ENCODE peak calls at places on chromosomes 3 and 15, in eight cellular contexts. One of them, this sample, is unnamed.
A peak's percentile ranks its signal among the peaks of the same experiment; 100 is the strongest.

GRCh38 chr15:70854669-70854976 is 666 bp upstream of the LARP6 start:
- DNase-seq in type B pancreatic cell: no peak
- DNase-seq in RWPE2: no peak
- DNase-seq in body of pancreas: no peak
- DNase-seq in foreskin fibroblast: peak; percentile 79
- DNase-seq in nephron progenitor cell: no peak
- DNase-seq in dorsolateral prefrontal cortex: no peak
- DNase-seq in MCF 10A: peak; percentile 31
- DNase-seq in this sample: no peak

GRCh38 chr3:178088930-178089329 is 447.3 kb upstream of the KCNMB2 start:
- DNase-seq in RWPE2: no peak
- DNase-seq in body of pancreas: no peak
- DNase-seq in MCF 10A: no peak
- DNase-seq in foreskin fibroblast: no peak
- DNase-seq in nephron progenitor cell: no peak
- DNase-seq in type B pancreatic cell: no peak
- DNase-seq in dorsolateral prefrontal cortex: no peak
- DNase-seq in this sample: no peak

GRCh38 chr15:94083467-94083991 is 147.8 kb upstream of the MCTP2 start:
- DNase-seq in nephron progenitor cell: no peak
- DNase-seq in type B pancreatic cell: no peak
- DNase-seq in RWPE2: no peak
- DNase-seq in MCF 10A: peak; percentile 75
- DNase-seq in foreskin fibroblast: no peak
- DNase-seq in body of pancreas: no peak
- DNase-seq in dorsolateral prefrontal cortex: no peak
- DNase-seq in this sample: no peak

GRCh38 chr15:78420766-78421165 is 17.2 kb upstream of the IREB2 start:
- DNase-seq in body of pancreas: no peak
- DNase-seq in RWPE2: peak; percentile 69
- DNase-seq in nephron progenitor cell: no peak
- DNase-seq in dorsolateral prefrontal cortex: no peak
- DNase-seq in MCF 10A: no peak
- DNase-seq in foreskin fibroblast: no peak
- DNase-seq in type B pancreatic cell: no peak
- DNase-seq in this sample: no peak

GRCh38 chr15:78907577-78907976 is 34.9 kb downstream of the MORF4L1 start:
- DNase-seq in nephron progenitor cell: no peak
- DNase-seq in RWPE2: no peak
- DNase-seq in body of pancreas: no peak
- DNase-seq in MCF 10A: no peak
- DNase-seq in type B pancreatic cell: no peak
- DNase-seq in dorsolateral prefrontal cortex: no peak
- DNase-seq in foreskin fibroblast: no peak
- DNase-seq in this sample: no peak

GRCh38 chr3:192899540-192899982 is 18.1 kb downstream of the MB21D2 start:
- DNase-seq in type B pancreatic cell: no peak
- DNase-seq in MCF 10A: peak; percentile 40
- DNase-seq in body of pancreas: no peak
- DNase-seq in nephron progenitor cell: no peak
- DNase-seq in dorsolateral prefrontal cortex: no peak
- DNase-seq in RWPE2: no peak
- DNase-seq in foreskin fibroblast: peak; percentile 82
- DNase-seq in this sample: no peak

GRCh38 chr3:162136136-162136535 is 639.5 kb downstream of the OTOL1 start:
- DNase-seq in body of pancreas: no peak
- DNase-seq in RWPE2: no peak
- DNase-seq in type B pancreatic cell: no peak
- DNase-seq in foreskin fibroblast: no peak
- DNase-seq in nephron progenitor cell: no peak
- DNase-seq in MCF 10A: no peak
- DNase-seq in dorsolateral prefrontal cortex: no peak
- DNase-seq in this sample: no peak

GRCh38 chr15:60476713-60477112 is 2.2 kb downstream of the ICE2 start:
- DNase-seq in MCF 10A: peak; percentile 39
- DNase-seq in foreskin fibroblast: peak; percentile 24
- DNase-seq in nephron progenitor cell: no peak
- DNase-seq in RWPE2: no peak
- DNase-seq in type B pancreatic cell: no peak
- DNase-seq in dorsolateral prefrontal cortex: no peak
- DNase-seq in body of pancreas: no peak
- DNase-seq in this sample: no peak

GRCh38 chr3:45848392-45848791 is 6.5 kb upstream of the LZTFL1 start:
- DNase-seq in dorsolateral prefrontal cortex: no peak
- DNase-seq in foreskin fibroblast: no peak
- DNase-seq in type B pancreatic cell: no peak
- DNase-seq in body of pancreas: no peak
- DNase-seq in RWPE2: no peak
- DNase-seq in nephron progenitor cell: no peak
- DNase-seq in MCF 10A: no peak
- DNase-seq in this sample: no peak

GRCh38 chr3:14460342-14461005 is 58.1 kb downstream of the SLC6A6 start:
- DNase-seq in foreskin fibroblast: peak; percentile 95
- DNase-seq in MCF 10A: peak; percentile 74
- DNase-seq in nephron progenitor cell: no peak
- DNase-seq in type B pancreatic cell: no peak
- DNase-seq in RWPE2: no peak
- DNase-seq in body of pancreas: peak; percentile 78
- DNase-seq in dorsolateral prefrontal cortex: peak; percentile 84
- DNase-seq in this sample: no peak

GRCh38 chr3:197478746-197479668 is 76.8 kb downstream of the BDH1 start:
- DNase-seq in body of pancreas: peak; percentile 32
- DNase-seq in foreskin fibroblast: peak; percentile 54
- DNase-seq in RWPE2: no peak
- DNase-seq in dorsolateral prefrontal cortex: no peak
- DNase-seq in nephron progenitor cell: no peak
- DNase-seq in MCF 10A: peak; percentile 61
- DNase-seq in type B pancreatic cell: no peak
- DNase-seq in this sample: peak; percentile 95

GRCh38 chr15:68672781-68673205 is 94.0 kb downstream of the CORO2B start:
- DNase-seq in nephron progenitor cell: no peak
- DNase-seq in RWPE2: peak; percentile 50
- DNase-seq in foreskin fibroblast: peak; percentile 68
- DNase-seq in dorsolateral prefrontal cortex: peak; percentile 26
- DNase-seq in type B pancreatic cell: no peak
- DNase-seq in body of pancreas: no peak
- DNase-seq in MCF 10A: no peak
- DNase-seq in this sample: no peak

GRCh38 chr3:132311860-132312259 is 5.3 kb upstream of the ACP3 start:
- DNase-seq in RWPE2: no peak
- DNase-seq in type B pancreatic cell: no peak
- DNase-seq in foreskin fibroblast: peak; percentile 70
- DNase-seq in body of pancreas: no peak
- DNase-seq in nephron progenitor cell: no peak
- DNase-seq in dorsolateral prefrontal cortex: no peak
- DNase-seq in MCF 10A: no peak
- DNase-seq in this sample: no peak

GRCh38 chr3:101809178-101810022 is 30.4 kb downstream of the NXPE3 start:
- DNase-seq in body of pancreas: peak; percentile 54
- DNase-seq in foreskin fibroblast: peak; percentile 65
- DNase-seq in dorsolateral prefrontal cortex: no peak
- DNase-seq in type B pancreatic cell: no peak
- DNase-seq in RWPE2: no peak
- DNase-seq in nephron progenitor cell: peak; percentile 28
- DNase-seq in MCF 10A: peak; percentile 46
- DNase-seq in this sample: no peak

GRCh38 chr15:58115692-58116091 is 22.5 kb upstream of the AQP9 start:
- DNase-seq in MCF 10A: peak; percentile 24
- DNase-seq in nephron progenitor cell: no peak
- DNase-seq in RWPE2: no peak
- DNase-seq in foreskin fibroblast: peak; percentile 55
- DNase-seq in dorsolateral prefrontal cortex: no peak
- DNase-seq in type B pancreatic cell: no peak
- DNase-seq in body of pancreas: no peak
- DNase-seq in this sample: no peak

GRCh38 chr3:103803787-103804186 is 1369.0 kb downstream of the ZPLD1 start:
- DNase-seq in nephron progenitor cell: no peak
- DNase-seq in RWPE2: no peak
- DNase-seq in type B pancreatic cell: no peak
- DNase-seq in dorsolateral prefrontal cortex: no peak
- DNase-seq in foreskin fibroblast: no peak
- DNase-seq in body of pancreas: no peak
- DNase-seq in MCF 10A: no peak
- DNase-seq in this sample: no peak

GRCh38 chr3:107543666-107544065 is 20.9 kb downstream of the BBX start:
- DNase-seq in nephron progenitor cell: no peak
- DNase-seq in body of pancreas: peak; percentile 10
- DNase-seq in dorsolateral prefrontal cortex: no peak
- DNase-seq in MCF 10A: peak; percentile 30
- DNase-seq in foreskin fibroblast: peak; percentile 18
- DNase-seq in type B pancreatic cell: no peak
- DNase-seq in RWPE2: no peak
- DNase-seq in this sample: no peak

GRCh38 chr3:21328982-21329381 is 422.0 kb downstream of the ZNF385D start:
- DNase-seq in type B pancreatic cell: no peak
- DNase-seq in dorsolateral prefrontal cortex: no peak
- DNase-seq in RWPE2: no peak
- DNase-seq in foreskin fibroblast: no peak
- DNase-seq in nephron progenitor cell: no peak
- DNase-seq in body of pancreas: no peak
- DNase-seq in MCF 10A: no peak
- DNase-seq in this sample: no peak

GRCh38 chr3:140545756-140546155 is 132.1 kb upstream of the TRIM42 start:
- DNase-seq in body of pancreas: no peak
- DNase-seq in RWPE2: no peak
- DNase-seq in nephron progenitor cell: no peak
- DNase-seq in MCF 10A: no peak
- DNase-seq in dorsolateral prefrontal cortex: no peak
- DNase-seq in foreskin fibroblast: no peak
- DNase-seq in type B pancreatic cell: no peak
- DNase-seq in this sample: no peak

GRCh38 chr15:75650908-75651809 is 3.4 kb downstream of the SNX33 start:
- DNase-seq in nephron progenitor cell: no peak
- DNase-seq in type B pancreatic cell: no peak
- DNase-seq in foreskin fibroblast: peak; percentile 68
- DNase-seq in body of pancreas: peak; percentile 92
- DNase-seq in dorsolateral prefrontal cortex: no peak
- DNase-seq in RWPE2: peak; percentile 72
- DNase-seq in MCF 10A: peak; percentile 46
- DNase-seq in this sample: no peak

GRCh38 chr3:133620066-133620784 is 41.5 kb downstream of the TOPBP1 start:
- DNase-seq in MCF 10A: no peak
- DNase-seq in RWPE2: no peak
- DNase-seq in foreskin fibroblast: no peak
- DNase-seq in body of pancreas: no peak
- DNase-seq in type B pancreatic cell: no peak
- DNase-seq in nephron progenitor cell: no peak
- DNase-seq in dorsolateral prefrontal cortex: no peak
- DNase-seq in this sample: no peak

GRCh38 chr3:34276342-34276741 is 477.9 kb downstream of the PDCD6IP start:
- DNase-seq in dorsolateral prefrontal cortex: no peak
- DNase-seq in body of pancreas: no peak
- DNase-seq in foreskin fibroblast: no peak
- DNase-seq in type B pancreatic cell: no peak
- DNase-seq in RWPE2: no peak
- DNase-seq in MCF 10A: no peak
- DNase-seq in nephron progenitor cell: no peak
- DNase-seq in this sample: no peak

GRCh38 chr3:34275811-34276210 is 477.4 kb downstream of the PDCD6IP start:
- DNase-seq in dorsolateral prefrontal cortex: no peak
- DNase-seq in body of pancreas: no peak
- DNase-seq in RWPE2: no peak
- DNase-seq in nephron progenitor cell: no peak
- DNase-seq in type B pancreatic cell: no peak
- DNase-seq in MCF 10A: no peak
- DNase-seq in foreskin fibroblast: no peak
- DNase-seq in this sample: no peak

DNA sequence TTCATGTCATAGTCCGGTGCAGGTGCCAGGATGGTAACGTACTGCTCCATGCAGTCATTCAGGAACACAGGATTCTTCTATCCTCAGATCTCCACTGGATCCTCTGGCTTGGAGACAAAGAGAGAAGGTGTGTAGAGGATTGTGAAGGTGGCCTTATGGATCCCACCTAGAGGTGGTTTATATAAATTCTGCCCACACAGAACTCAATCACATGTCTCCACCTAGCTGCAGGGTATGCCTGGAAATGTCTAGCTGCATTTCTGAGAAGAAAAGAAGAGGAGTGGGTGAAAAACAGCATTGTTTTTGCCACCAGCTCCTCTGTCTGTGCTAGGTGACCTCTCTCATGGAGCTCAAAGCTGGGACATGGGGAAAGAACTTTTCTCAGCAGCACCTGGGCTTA is 478.7 kb downstream of the PDCD6IP start:
- DNase-seq in foreskin fibroblast: no peak
- DNase-seq in type B pancreatic cell: no peak
- DNase-seq in MCF 10A: no peak
- DNase-seq in body of pancreas: no peak
- DNase-seq in nephron progenitor cell: no peak
- DNase-seq in dorsolateral prefrontal cortex: no peak
- DNase-seq in RWPE2: no peak
- DNase-seq in this sample: no peak
- TF ChIP-seq CTCF in foreskin fibroblast: no peak
- TF ChIP-seq CTCF in type B pancreatic cell: no peak
- TF ChIP-seq CTCF in MCF 10A: no peak
- TF ChIP-seq CTCF in body of pancreas: no peak
- TF ChIP-seq CTCF in nephron progenitor cell: no peak
- TF ChIP-seq CTCF in dorsolateral prefrontal cortex: no peak
- TF ChIP-seq CTCF in RWPE2: no peak
- TF ChIP-seq CTCF in this sample: peak; percentile 12

DNA sequence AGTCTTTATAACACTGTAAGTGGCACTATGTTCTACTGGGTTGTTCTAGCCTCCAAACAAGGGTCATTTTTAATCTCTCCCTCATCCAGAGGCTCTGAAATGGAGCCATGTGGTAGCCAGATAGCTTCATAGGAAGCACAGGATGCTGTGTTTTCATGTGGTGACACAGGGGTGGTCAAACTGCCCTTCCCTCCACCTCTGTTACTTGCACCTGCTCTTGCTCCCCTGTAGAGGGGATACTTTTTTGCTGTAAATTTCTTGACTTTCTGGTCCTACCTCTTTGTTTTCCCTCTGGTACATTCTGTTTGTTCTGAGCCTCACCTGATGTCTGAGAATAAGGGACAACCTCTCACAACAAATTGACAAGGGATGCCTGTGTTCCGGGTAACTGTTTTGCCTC is 76.8 kb downstream of the EPHB1 start:
- DNase-seq in body of pancreas: no peak
- DNase-seq in foreskin fibroblast: no peak
- DNase-seq in type B pancreatic cell: no peak
- DNase-seq in RWPE2: no peak
- DNase-seq in nephron progenitor cell: no peak
- DNase-seq in dorsolateral prefrontal cortex: no peak
- DNase-seq in MCF 10A: no peak
- DNase-seq in this sample: no peak
- TF ChIP-seq CTCF in body of pancreas: no peak
- TF ChIP-seq CTCF in foreskin fibroblast: no peak
- TF ChIP-seq CTCF in type B pancreatic cell: no peak
- TF ChIP-seq CTCF in RWPE2: no peak
- TF ChIP-seq CTCF in nephron progenitor cell: no peak
- TF ChIP-seq CTCF in dorsolateral prefrontal cortex: no peak
- TF ChIP-seq CTCF in MCF 10A: no peak
- TF ChIP-seq CTCF in this sample: no peak

GRCh38 chr3:67819447-67819846 is 165.0 kb upstream of the SUCLG2 start:
- DNase-seq in foreskin fibroblast: no peak
- DNase-seq in MCF 10A: peak; percentile 24
- DNase-seq in RWPE2: no peak
- DNase-seq in type B pancreatic cell: no peak
- DNase-seq in dorsolateral prefrontal cortex: no peak
- DNase-seq in body of pancreas: peak; percentile 13
- DNase-seq in nephron progenitor cell: no peak
- DNase-seq in this sample: no peak
- TF ChIP-seq CTCF in foreskin fibroblast: no peak
- TF ChIP-seq CTCF in MCF 10A: no peak
- TF ChIP-seq CTCF in RWPE2: peak; percentile 14
- TF ChIP-seq CTCF in type B pancreatic cell: peak; percentile 50
- TF ChIP-seq CTCF in dorsolateral prefrontal cortex: peak; percentile 32
- TF ChIP-seq CTCF in body of pancreas: no peak
- TF ChIP-seq CTCF in nephron progenitor cell: peak; percentile 18
- TF ChIP-seq CTCF in this sample: peak; percentile 13

GRCh38 chr15:101610628-101611000 is 41.6 kb downstream of the TM2D3 start:
- DNase-seq in foreskin fibroblast: no peak
- DNase-seq in RWPE2: no peak
- DNase-seq in dorsolateral prefrontal cortex: no peak
- DNase-seq in body of pancreas: no peak
- DNase-seq in type B pancreatic cell: no peak
- DNase-seq in MCF 10A: no peak
- DNase-seq in nephron progenitor cell: no peak
- DNase-seq in this sample: no peak
- TF ChIP-seq CTCF in foreskin fibroblast: no peak
- TF ChIP-seq CTCF in RWPE2: no peak
- TF ChIP-seq CTCF in dorsolateral prefrontal cortex: no peak
- TF ChIP-seq CTCF in body of pancreas: no peak
- TF ChIP-seq CTCF in type B pancreatic cell: no peak
- TF ChIP-seq CTCF in MCF 10A: no peak
- TF ChIP-seq CTCF in nephron progenitor cell: no peak
- TF ChIP-seq CTCF in this sample: no peak

This sample was measured in retinal pigment epithelial cell.